ENCODE peak calls at places on chromosome 21, in four cellular contexts. O is Panc1, Y is OCI-LY7, R is endodermal cell. Z is an unnamed sample.
A peak's percentile ranks its signal among the peaks of the same experiment; 100 is the strongest.

GRCh38 chr21:28482657-28483056 is 510.0 kb downstream of the LTN1 start:
- DNase-seq in O (no peak), Y (no peak), R (no peak), Z (no peak)

GRCh38 chr21:33611006-33611744 is 22.7 kb upstream of the DONSON start:
- DNase-seq in O (no peak), Y (no peak), R (no peak), Z (no peak)

GRCh38 chr21:19853709-19854575 is 1144.3 kb upstream of the NCAM2 start:
- DNase-seq in O (no peak), Y (no peak), R (peak; percentile 55), Z (no peak)

GRCh38 chr21:21439761-21440160 is 441.6 kb downstream of the NCAM2 start:
- DNase-seq in O (no peak), Y (no peak), R (no peak), Z (no peak)

GRCh38 chr21:33395866-33396265 is 7.3 kb upstream of the IFNGR2 start:
- DNase-seq in O (no peak), Y (no peak), R (no peak), Z (no peak)

GRCh38 chr21:34576043-34576466 is 38.9 kb downstream of the RCAN1 start:
- DNase-seq in O (no peak), Y (no peak), R (peak; percentile 20), Z (peak; percentile 55)

GRCh38 chr21:43866233-43866632 is 1.2 kb downstream of the AGPAT3 start:
- DNase-seq in O (no peak), Y (peak; percentile 47), R (peak; percentile 68), Z (no peak)

GRCh38 chr21:27464643-27465042 is 497.8 kb upstream of the ADAMTS5 start:
- DNase-seq in O (no peak), Y (no peak), R (no peak), Z (peak; percentile 10)

GRCh38 chr21:44840771-44841170 is 22.9 kb upstream of the SUMO3 start:
- DNase-seq in O (no peak), Y (no peak), R (no peak), Z (no peak)

GRCh38 chr21:15732290-15732995 is 2.7 kb downstream of the USP25 start:
- DNase-seq in O (no peak), Y (peak; percentile 76), R (no peak), Z (peak; percentile 18)

GRCh38 chr21:44930543-44930981 is 9.3 kb upstream of the SLX9 start:
- DNase-seq in O (no peak), Y (peak; percentile 47), R (peak; percentile 58), Z (no peak)

GRCh38 chr21:44354775-44355771 is 1.7 kb downstream of the TRPM2 start:
- DNase-seq in O (no peak), Y (peak; percentile 84), R (no peak), Z (no peak)

GRCh38 chr21:17693801-17694200 is 81.1 kb upstream of the BTG3 start:
- DNase-seq in O (no peak), Y (no peak), R (no peak), Z (no peak)

GRCh38 chr21:31634993-31635392 is 24.5 kb upstream of the SOD1 start:
- DNase-seq in O (no peak), Y (no peak), R (no peak), Z (peak; percentile 10)

GRCh38 chr21:27586986-27587385 is 620.1 kb upstream of the ADAMTS5 start:
- DNase-seq in O (no peak), Y (no peak), R (no peak), Z (no peak)

GRCh38 chr21:32626633-32627196 is 14.5 kb upstream of the CFAP298 start:
- DNase-seq in O (no peak), Y (no peak), R (no peak), Z (no peak)

GRCh38 chr21:36263797-36264196 is 56.2 kb upstream of the MORC3 start:
- DNase-seq in O (no peak), Y (no peak), R (no peak), Z (no peak)

GRCh38 chr21:26096494-26096893 is 74.1 kb downstream of the APP start:
- DNase-seq in O (no peak), Y (no peak), R (no peak), Z (no peak)

GRCh38 chr21:32348604-32349332 is 44.0 kb downstream of the URB1 start:
- DNase-seq in O (no peak), Y (no peak), R (no peak), Z (peak; percentile 69)

GRCh38 chr21:37787456-37787855 is 128.8 kb downstream of the KCNJ6 start:
- DNase-seq in O (no peak), Y (no peak), R (no peak), Z (no peak)

GRCh38 chr21:36860736-36861594 is 105.5 kb downstream of the HLCS start:
- DNase-seq in O (no peak), Y (no peak), R (no peak), Z (peak; percentile 3)

GRCh38 chr21:28063241-28063640 is 929.4 kb downstream of the LTN1 start:
- DNase-seq in O (no peak), Y (peak; percentile 43), R (no peak), Z (no peak)

GRCh38 chr21:44921928-44922327 is 1.2 kb upstream of the ITGB2 start:
- DNase-seq in O (no peak), Y (no peak), R (no peak), Z (no peak)

GRCh38 chr21:20662523-20662922 is 335.7 kb upstream of the NCAM2 start:
- DNase-seq in O (no peak), Y (no peak), R (peak; percentile 59), Z (no peak)

GRCh38 chr21:35335951-35336446 is 286.9 kb upstream of the RUNX1 start:
- DNase-seq in O (no peak), Y (no peak), R (no peak), Z (no peak)

GRCh38 chr21:42614391-42614790 is 39.0 kb upstream of the PDE9A start:
- DNase-seq in O (no peak), Y (no peak), R (no peak), Z (no peak)
- H3K27ac ChIP-seq in O (no peak overlapping the region), Y (no peak overlapping the region), R (no peak overlapping the region), Z (peak overlapping the region; percentile 35)

DNA sequence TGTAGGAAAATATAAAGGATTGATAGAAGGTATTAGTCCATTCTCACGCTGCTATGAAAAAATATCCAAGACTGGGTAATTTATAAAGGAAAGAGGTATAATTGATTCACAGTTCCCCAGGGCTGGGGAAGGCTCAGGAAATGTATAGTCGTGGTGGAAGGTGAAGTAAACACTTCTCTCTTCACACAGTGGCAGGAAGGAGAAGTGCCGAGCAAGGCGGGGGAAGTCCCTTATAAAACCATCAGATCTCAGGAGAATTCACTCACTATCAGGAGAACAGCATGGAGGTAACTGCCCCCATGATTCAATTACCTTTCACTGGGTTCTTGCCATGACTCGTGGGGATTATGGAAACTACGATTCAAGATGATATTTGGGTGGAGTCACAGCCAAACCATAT is 1806.0 kb downstream of the MRPL39 start:
- DNase-seq in O (no peak), Y (no peak), R (no peak), Z (no peak)
- H3K27ac ChIP-seq in O (no peak overlapping the region), Y (no peak overlapping the region), R (no peak overlapping the region), Z (no peak overlapping the region)

GRCh38 chr21:46265736-46266525 is 19.5 kb downstream of the MCM3AP start:
- DNase-seq in O (no peak), Y (no peak), R (no peak), Z (no peak)

GRCh38 chr21:46268371-46268770 is 17.0 kb downstream of the MCM3AP start:
- DNase-seq in O (no peak), Y (no peak), R (no peak), Z (no peak)

GRCh38 chr21:46266946-46267345 is 18.5 kb downstream of the MCM3AP start:
- DNase-seq in O (no peak), Y (no peak), R (no peak), Z (no peak)

GRCh38 chr21:46264690-46265144 is 20.7 kb downstream of the MCM3AP start:
- DNase-seq in O (no peak), Y (no peak), R (no peak), Z (no peak)

GRCh38 chr21:46264046-46264689 is 21.2 kb downstream of the MCM3AP start:
- DNase-seq in O (no peak), Y (no peak), R (no peak), Z (no peak)
- H3K27ac ChIP-seq in O (no peak overlapping the region), Y (no peak overlapping the region), R (no peak overlapping the region), Z (no peak overlapping the region)

GRCh38 chr21:41446571-41446970 is 20.5 kb downstream of the MX1 start:
- DNase-seq in O (no peak), Y (no peak), R (no peak), Z (no peak)
- H3K27ac ChIP-seq in O (no peak overlapping the region), Y (no peak overlapping the region), R (no peak overlapping the region), Z (no peak overlapping the region)

GRCh38 chr21:45979651-45980050 is 1.9 kb upstream of the COL6A1 start:
- DNase-seq in O (no peak), Y (no peak), R (peak; percentile 50), Z (no peak)
- H3K27ac ChIP-seq in O (no peak overlapping the region), Y (no peak overlapping the region), R (no peak overlapping the region), Z (no peak overlapping the region)

GRCh38 chr21:39080366-39080765 is 102.9 kb downstream of the PSMG1 start:
- DNase-seq in O (no peak), Y (no peak), R (no peak), Z (no peak)

GRCh38 chr21:39084979-39085729 is 98.1 kb downstream of the PSMG1 start:
- DNase-seq in O (no peak), Y (no peak), R (no peak), Z (no peak)

GRCh38 chr21:39083377-39084008 is 99.8 kb downstream of the PSMG1 start:
- DNase-seq in O (no peak), Y (no peak), R (no peak), Z (no peak)

GRCh38 chr21:39084073-39084472 is 99.2 kb downstream of the PSMG1 start:
- DNase-seq in O (no peak), Y (no peak), R (no peak), Z (no peak)

GRCh38 chr21:39082656-39083376 is 100.4 kb downstream of the PSMG1 start:
- DNase-seq in O (no peak), Y (peak; percentile 48), R (peak; percentile 71), Z (no peak)
- H3K27ac ChIP-seq in O (no peak overlapping the region), Y (no peak overlapping the region), R (no peak overlapping the region), Z (no peak overlapping the region)

Z was measured in epithelial cell of prostate.